ENCODE peak calls at places on chromosomes 1 and 21, in nine cellular contexts. E is stimulated activated CD4-positive, alpha-beta T cell treated with anti-CD3 and anti-CD28 coated beads, TNF-alpha, amount 100 ng/mL, for 4 hours; A is substantia nigra; Y is AG08395; M is M059J; L is H7; G is cardiac fibroblast; W is pancreas; Z is activated T-cell treated with anti-CD3 and anti-CD28 coated beads, Interleukin-2, amount 50 U/mL, for 72 hours. U is an unnamed sample.

GRCh38 chr1:221663321-221663720 is 78.6 kb downstream of the DUSP10 start:
- DNase-seq in A (no peak), Y (peak; percentile 7), G (peak; percentile 44), W (no peak), L (no peak), E (no peak), Z (no peak), M (peak; percentile 23), U (no peak)

GRCh38 chr21:36155603-36156338 is 853 bp upstream of the DOP1B start:
- DNase-seq in A (no peak), Z (no peak), G (no peak), E (no peak), L (no peak), M (no peak), Y (no peak), W (peak; percentile 73), U (no peak)

GRCh38 chr1:59486595-59486994 is 189.7 kb downstream of the FGGY start:
- DNase-seq in L (no peak), E (no peak), G (peak; percentile 38), Z (no peak), A (no peak), Y (no peak), W (no peak), M (no peak), U (no peak)

GRCh38 chr1:116123837-116124533 is 12.8 kb downstream of the MAB21L3 start:
- DNase-seq in L (no peak), Z (no peak), Y (no peak), W (no peak), A (no peak), M (no peak), G (no peak), E (no peak), U (no peak)

GRCh38 chr1:51518730-51519047 is 377 bp downstream of the EPS15 start:
- DNase-seq in M (peak; percentile 53), G (no peak), A (no peak), L (no peak), E (peak; percentile 22), Z (peak; percentile 64), W (peak; percentile 64), Y (peak; percentile 13), U (no peak)

GRCh38 chr1:14743368-14743767 is 144.9 kb downstream of the KAZN start:
- DNase-seq in Y (no peak), A (no peak), M (peak; percentile 52), E (no peak), L (no peak), G (no peak), W (no peak), Z (no peak), U (no peak)

GRCh38 chr1:115426271-115426771 is 88.3 kb upstream of the NGF start:
- DNase-seq in L (no peak), M (peak; percentile 99), Z (no peak), G (peak; percentile 89), Y (peak; percentile 87), W (peak; percentile 37), A (no peak), E (no peak), U (no peak)

GRCh38 chr1:175508320-175509110 is 234.9 kb downstream of the TNR start:
- DNase-seq in E (no peak), Z (no peak), W (no peak), L (no peak), G (peak; percentile 31), Y (no peak), M (no peak), A (no peak), U (no peak)

GRCh38 chr1:66349277-66349676 is 184.7 kb upstream of the SGIP1 start:
- DNase-seq in Y (no peak), E (no peak), W (no peak), L (no peak), A (no peak), Z (no peak), M (no peak), G (peak; percentile 30), U (no peak)

GRCh38 chr1:78121650-78122210 is 76.0 kb downstream of the GIPC2 start:
- DNase-seq in Y (no peak), Z (no peak), M (no peak), L (peak; percentile 36), W (no peak), E (no peak), A (no peak), G (no peak), U (no peak)

GRCh38 chr1:172277277-172277676 is 143.2 kb upstream of the C1orf105 start:
- DNase-seq in L (no peak), Z (no peak), G (peak; percentile 22), M (no peak), A (no peak), Y (peak; percentile 58), W (no peak), E (no peak), U (no peak)

GRCh38 chr1:153796786-153797659 is 21.8 kb downstream of the SLC27A3 start:
- DNase-seq in W (peak; percentile 87), M (peak; percentile 68), E (peak; percentile 62), A (peak; percentile 73), Y (peak; percentile 74), G (peak; percentile 74), L (peak; percentile 95), Z (peak; percentile 87), U (peak; percentile 78)

GRCh38 chr1:25666437-25666836 is 49.8 kb downstream of the MAN1C1 start:
- DNase-seq in L (no peak), G (no peak), W (no peak), A (no peak), Y (no peak), Z (no peak), E (no peak), M (no peak), U (no peak)

GRCh38 chr1:180299486-180300246 is 69.6 kb downstream of the LHX4 start:
- DNase-seq in Y (no peak), L (no peak), G (no peak), E (no peak), Z (no peak), W (no peak), M (no peak), A (no peak), U (no peak)

GRCh38 chr1:112460672-112461071 is 48.1 kb upstream of the WNT2B start:
- DNase-seq in L (no peak), E (no peak), M (no peak), Z (no peak), W (no peak), Y (no peak), G (no peak), A (no peak), U (no peak)